ENCODE peak calls at places on chromosome 2, in seven cellular contexts. One of them, this sample, is unnamed.

GRCh38 chr2:55133467-55134315 is 83.4 kb upstream of the RTN4 start:
- DNase-seq in IMR-90: peak; percentile 96
- DNase-seq in A549: no peak
- DNase-seq in left lung: peak; percentile 52
- DNase-seq in nephron progenitor cell: no peak
- DNase-seq in upper lobe of right lung: no peak
- DNase-seq in hepatocyte: peak; percentile 77
- DNase-seq in this sample: no peak

GRCh38 chr2:15730545-15731212 is 139.0 kb downstream of the DDX1 start:
- DNase-seq in IMR-90: peak; percentile 92
- DNase-seq in A549: peak; percentile 85
- DNase-seq in left lung: peak; percentile 91
- DNase-seq in nephron progenitor cell: no peak
- DNase-seq in upper lobe of right lung: peak; percentile 93
- DNase-seq in hepatocyte: peak; percentile 91
- DNase-seq in this sample: peak; percentile 98

GRCh38 chr2:26550276-26551015 is 72.5 kb upstream of the OTOF start:
- DNase-seq in IMR-90: no peak
- DNase-seq in A549: no peak
- DNase-seq in left lung: no peak
- DNase-seq in nephron progenitor cell: no peak
- DNase-seq in upper lobe of right lung: peak; percentile 32
- DNase-seq in hepatocyte: no peak
- DNase-seq in this sample: no peak

GRCh38 chr2:190098851-190099250 is 36.3 kb upstream of the MSTN start:
- DNase-seq in IMR-90: no peak
- DNase-seq in A549: no peak
- DNase-seq in left lung: no peak
- DNase-seq in nephron progenitor cell: no peak
- DNase-seq in upper lobe of right lung: no peak
- DNase-seq in hepatocyte: no peak
- DNase-seq in this sample: no peak

GRCh38 chr2:229164545-229165249 is 106.4 kb downstream of the PID1 start:
- DNase-seq in IMR-90: peak; percentile 10
- DNase-seq in A549: no peak
- DNase-seq in left lung: no peak
- DNase-seq in nephron progenitor cell: no peak
- DNase-seq in upper lobe of right lung: no peak
- DNase-seq in hepatocyte: peak; percentile 33
- DNase-seq in this sample: no peak

GRCh38 chr2:128396500-128396891 is 77.8 kb upstream of the HS6ST1 start:
- DNase-seq in IMR-90: peak; percentile 11
- DNase-seq in A549: no peak
- DNase-seq in left lung: no peak
- DNase-seq in nephron progenitor cell: peak; percentile 40
- DNase-seq in upper lobe of right lung: peak; percentile 34
- DNase-seq in hepatocyte: peak; percentile 39
- DNase-seq in this sample: no peak

GRCh38 chr2:19038096-19039015 is 320.1 kb downstream of the OSR1 start:
- DNase-seq in IMR-90: peak; percentile 83
- DNase-seq in A549: no peak
- DNase-seq in left lung: no peak
- DNase-seq in nephron progenitor cell: no peak
- DNase-seq in upper lobe of right lung: no peak
- DNase-seq in hepatocyte: no peak
- DNase-seq in this sample: no peak

GRCh38 chr2:126822921-126823320 is 75.8 kb upstream of the TEX51 start:
- DNase-seq in IMR-90: no peak
- DNase-seq in A549: no peak
- DNase-seq in left lung: no peak
- DNase-seq in nephron progenitor cell: no peak
- DNase-seq in upper lobe of right lung: no peak
- DNase-seq in hepatocyte: no peak
- DNase-seq in this sample: peak; percentile 56

GRCh38 chr2:134212726-134213125 is 41.1 kb upstream of the MGAT5 start:
- DNase-seq in IMR-90: no peak
- DNase-seq in A549: no peak
- DNase-seq in left lung: no peak
- DNase-seq in nephron progenitor cell: no peak
- DNase-seq in upper lobe of right lung: no peak
- DNase-seq in hepatocyte: no peak
- DNase-seq in this sample: no peak

GRCh38 chr2:28276076-28276618 is 116.5 kb upstream of the FOSL2 start:
- DNase-seq in IMR-90: peak; percentile 100
- DNase-seq in A549: peak; percentile 91
- DNase-seq in left lung: no peak
- DNase-seq in nephron progenitor cell: no peak
- DNase-seq in upper lobe of right lung: no peak
- DNase-seq in hepatocyte: peak; percentile 82
- DNase-seq in this sample: no peak

GRCh38 chr2:11582526-11583202 is 48.8 kb downstream of the GREB1 start:
- DNase-seq in IMR-90: peak; percentile 35
- DNase-seq in A549: peak; percentile 73
- DNase-seq in left lung: no peak
- DNase-seq in nephron progenitor cell: peak; percentile 79
- DNase-seq in upper lobe of right lung: no peak
- DNase-seq in hepatocyte: peak; percentile 71
- DNase-seq in this sample: no peak

GRCh38 chr2:53867773-53868172 is 8.0 kb upstream of the GPR75 start:
- DNase-seq in IMR-90: no peak
- DNase-seq in A549: no peak
- DNase-seq in left lung: no peak
- DNase-seq in nephron progenitor cell: no peak
- DNase-seq in upper lobe of right lung: no peak
- DNase-seq in hepatocyte: no peak
- DNase-seq in this sample: no peak

GRCh38 chr2:241003047-241003360 is 4.6 kb downstream of the SNED1 start:
- DNase-seq in IMR-90: no peak
- DNase-seq in A549: no peak
- DNase-seq in left lung: no peak
- DNase-seq in nephron progenitor cell: no peak
- DNase-seq in upper lobe of right lung: no peak
- DNase-seq in hepatocyte: no peak
- DNase-seq in this sample: peak; percentile 54

GRCh38 chr2:145725876-145726275 is 1206.0 kb upstream of the ZEB2 start:
- DNase-seq in IMR-90: no peak
- DNase-seq in A549: no peak
- DNase-seq in left lung: no peak
- DNase-seq in nephron progenitor cell: no peak
- DNase-seq in upper lobe of right lung: no peak
- DNase-seq in hepatocyte: no peak
- DNase-seq in this sample: no peak

GRCh38 chr2:109436635-109437225 is 177.0 kb downstream of the SEPTIN10 start:
- DNase-seq in IMR-90: no peak
- DNase-seq in A549: no peak
- DNase-seq in left lung: peak; percentile 29
- DNase-seq in nephron progenitor cell: no peak
- DNase-seq in upper lobe of right lung: peak; percentile 62
- DNase-seq in hepatocyte: no peak
- DNase-seq in this sample: peak; percentile 89

GRCh38 chr2:145687445-145688104 is 1167.7 kb upstream of the ZEB2 start:
- DNase-seq in IMR-90: peak; percentile 21
- DNase-seq in A549: no peak
- DNase-seq in left lung: no peak
- DNase-seq in nephron progenitor cell: no peak
- DNase-seq in upper lobe of right lung: no peak
- DNase-seq in hepatocyte: no peak
- DNase-seq in this sample: no peak

GRCh38 chr2:45329045-45329677 is 281.9 kb downstream of the SRBD1 start:
- DNase-seq in IMR-90: peak; percentile 45
- DNase-seq in A549: peak; percentile 35
- DNase-seq in left lung: no peak
- DNase-seq in nephron progenitor cell: no peak
- DNase-seq in upper lobe of right lung: no peak
- DNase-seq in hepatocyte: peak; percentile 42
- DNase-seq in this sample: no peak

GRCh38 chr2:122096788-122097187 is 341.3 kb downstream of the TSN start:
- DNase-seq in IMR-90: no peak
- DNase-seq in A549: no peak
- DNase-seq in left lung: no peak
- DNase-seq in nephron progenitor cell: no peak
- DNase-seq in upper lobe of right lung: no peak
- DNase-seq in hepatocyte: no peak
- DNase-seq in this sample: no peak

GRCh38 chr2:223936862-223937326 is 8.2 kb downstream of the WDFY1 start:
- DNase-seq in IMR-90: peak; percentile 38
- DNase-seq in A549: no peak
- DNase-seq in left lung: no peak
- DNase-seq in nephron progenitor cell: no peak
- DNase-seq in upper lobe of right lung: no peak
- DNase-seq in hepatocyte: no peak
- DNase-seq in this sample: no peak

GRCh38 chr2:127701651-127702394 is 526 bp downstream of the SFT2D3 start:
- DNase-seq in IMR-90: peak; percentile 66
- DNase-seq in A549: peak; percentile 69
- DNase-seq in left lung: peak; percentile 84
- DNase-seq in nephron progenitor cell: peak; percentile 78
- DNase-seq in upper lobe of right lung: peak; percentile 92
- DNase-seq in hepatocyte: peak; percentile 91
- DNase-seq in this sample: peak; percentile 90

GRCh38 chr2:208827109-208827508 is 420.5 kb downstream of the PTH2R start:
- DNase-seq in IMR-90: no peak
- DNase-seq in A549: no peak
- DNase-seq in left lung: no peak
- DNase-seq in nephron progenitor cell: no peak
- DNase-seq in upper lobe of right lung: no peak
- DNase-seq in hepatocyte: no peak
- DNase-seq in this sample: no peak

DNA sequence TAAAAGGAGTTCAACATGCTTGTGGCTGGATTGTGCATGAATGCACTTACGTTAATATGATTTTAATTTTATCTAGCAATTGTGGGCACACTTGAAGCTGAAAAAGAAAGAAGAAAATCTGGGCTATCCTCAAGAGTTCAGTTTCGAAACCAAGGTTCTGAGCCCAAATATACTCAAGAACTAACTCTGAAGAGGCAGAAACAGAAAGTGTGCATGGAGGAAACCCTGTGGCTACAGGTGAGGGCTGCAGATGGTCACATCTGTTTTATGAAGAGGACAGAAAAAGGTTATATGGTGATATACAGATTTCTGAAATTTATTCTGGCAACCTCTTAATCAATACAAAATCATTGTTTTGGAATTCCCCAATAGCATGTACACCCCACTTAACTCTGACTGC is 57.3 kb downstream of the ITGA6 start:
- DNase-seq in IMR-90: no peak
- DNase-seq in A549: no peak
- DNase-seq in left lung: no peak
- DNase-seq in nephron progenitor cell: no peak
- DNase-seq in upper lobe of right lung: no peak
- DNase-seq in hepatocyte: no peak
- DNase-seq in this sample: no peak
- TF ChIP-seq CTCF in IMR-90: no peak
- TF ChIP-seq CTCF in A549: no peak
- TF ChIP-seq CTCF in left lung: no peak
- TF ChIP-seq CTCF in nephron progenitor cell: no peak
- TF ChIP-seq CTCF in upper lobe of right lung: no peak
- TF ChIP-seq CTCF in hepatocyte: no peak
- TF ChIP-seq CTCF in this sample: peak; percentile 2

GRCh38 chr2:38602732-38603401 is at the start of gene HNRNPLL:
- DNase-seq in IMR-90: peak; percentile 97
- DNase-seq in A549: peak; percentile 93
- DNase-seq in left lung: peak; percentile 98
- DNase-seq in nephron progenitor cell: peak; percentile 100
- DNase-seq in upper lobe of right lung: peak; percentile 99
- DNase-seq in hepatocyte: peak; percentile 99
- DNase-seq in this sample: peak; percentile 100
- TF ChIP-seq CTCF in IMR-90: no peak
- TF ChIP-seq CTCF in A549: no peak
- TF ChIP-seq CTCF in left lung: no peak
- TF ChIP-seq CTCF in nephron progenitor cell: no peak
- TF ChIP-seq CTCF in upper lobe of right lung: no peak
- TF ChIP-seq CTCF in hepatocyte: peak; percentile 7
- TF ChIP-seq CTCF in this sample: no peak

DNA sequence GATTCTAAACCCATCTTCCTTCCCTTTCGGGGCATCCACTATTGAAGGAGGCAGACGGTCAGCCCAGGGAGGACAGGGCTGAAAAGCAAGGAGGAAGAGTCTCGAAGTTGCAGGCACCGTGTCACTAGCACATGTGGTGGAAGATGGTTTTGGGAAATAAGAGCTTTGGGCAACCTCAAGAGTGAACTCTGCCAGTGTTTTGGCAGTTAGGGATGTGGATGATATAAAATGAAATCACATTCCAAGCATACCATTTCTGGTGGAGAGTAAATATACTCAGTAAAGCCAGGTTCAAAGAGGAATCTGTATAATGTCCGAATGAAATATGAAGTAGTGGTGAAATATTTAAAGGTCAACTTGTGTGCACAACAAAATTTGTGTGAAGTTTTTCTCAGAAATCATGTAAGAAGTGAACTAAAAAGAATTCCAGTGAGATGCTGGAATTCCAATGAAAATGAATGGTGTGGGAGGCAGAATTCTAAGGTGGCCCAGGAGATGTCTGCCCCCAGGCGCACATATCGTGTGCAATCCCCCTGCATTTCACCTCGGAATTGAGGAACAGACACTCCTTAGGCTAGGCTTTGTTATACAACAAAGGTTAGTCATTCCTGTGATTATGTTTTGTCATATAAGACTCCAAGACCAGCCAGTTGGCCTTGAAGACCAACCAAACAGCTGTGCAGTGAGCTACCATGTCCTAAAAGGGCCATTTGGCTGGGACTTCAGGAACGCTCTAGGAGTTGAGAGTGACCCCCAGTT is 147.1 kb downstream of the SH3BP4 start:
- DNase-seq in IMR-90: peak; percentile 43
- DNase-seq in A549: no peak
- DNase-seq in left lung: no peak
- DNase-seq in nephron progenitor cell: no peak
- DNase-seq in upper lobe of right lung: no peak
- DNase-seq in hepatocyte: no peak
- DNase-seq in this sample: peak; percentile 57
- TF ChIP-seq CTCF in IMR-90: no peak
- TF ChIP-seq CTCF in A549: no peak
- TF ChIP-seq CTCF in left lung: no peak
- TF ChIP-seq CTCF in nephron progenitor cell: no peak
- TF ChIP-seq CTCF in upper lobe of right lung: no peak
- TF ChIP-seq CTCF in hepatocyte: no peak
- TF ChIP-seq CTCF in this sample: no peak

GRCh38 chr2:239322414-239323086 is 78.3 kb downstream of the HDAC4 start:
- DNase-seq in IMR-90: peak; percentile 77
- DNase-seq in A549: no peak
- DNase-seq in left lung: no peak
- DNase-seq in nephron progenitor cell: no peak
- DNase-seq in upper lobe of right lung: no peak
- DNase-seq in hepatocyte: no peak
- DNase-seq in this sample: no peak

GRCh38 chr2:239324456-239324855 is 76.4 kb downstream of the HDAC4 start:
- DNase-seq in IMR-90: no peak
- DNase-seq in A549: no peak
- DNase-seq in left lung: no peak
- DNase-seq in nephron progenitor cell: no peak
- DNase-seq in upper lobe of right lung: peak; percentile 34
- DNase-seq in hepatocyte: no peak
- DNase-seq in this sample: no peak

GRCh38 chr2:239319261-239319661 is 81.6 kb downstream of the HDAC4 start:
- DNase-seq in IMR-90: peak; percentile 18
- DNase-seq in A549: no peak
- DNase-seq in left lung: peak; percentile 59
- DNase-seq in nephron progenitor cell: no peak
- DNase-seq in upper lobe of right lung: no peak
- DNase-seq in hepatocyte: no peak
- DNase-seq in this sample: no peak

GRCh38 chr2:239323473-239323872 is 77.3 kb downstream of the HDAC4 start:
- DNase-seq in IMR-90: no peak
- DNase-seq in A549: no peak
- DNase-seq in left lung: no peak
- DNase-seq in nephron progenitor cell: no peak
- DNase-seq in upper lobe of right lung: no peak
- DNase-seq in hepatocyte: no peak
- DNase-seq in this sample: no peak

GRCh38 chr2:239321596-239322413 is 79.0 kb downstream of the HDAC4 start:
- DNase-seq in IMR-90: no peak
- DNase-seq in A549: no peak
- DNase-seq in left lung: no peak
- DNase-seq in nephron progenitor cell: no peak
- DNase-seq in upper lobe of right lung: no peak
- DNase-seq in hepatocyte: no peak
- DNase-seq in this sample: no peak
- TF ChIP-seq CTCF in IMR-90: no peak
- TF ChIP-seq CTCF in A549: no peak
- TF ChIP-seq CTCF in left lung: no peak
- TF ChIP-seq CTCF in nephron progenitor cell: no peak
- TF ChIP-seq CTCF in upper lobe of right lung: no peak
- TF ChIP-seq CTCF in hepatocyte: no peak
- TF ChIP-seq CTCF in this sample: no peak

This sample was measured in osteocyte.